ENCODE peak calls at places on chromosomes 3 and 15, in seven cellular contexts. Z is HS-27A; J is epithelial cell of esophagus; M is COR-L47; E is CD4-positive, alpha-beta memory T cell; H is SK-N-DZ; K is GM12891. Q is an unnamed sample.

GRCh38 chr3:112773864-112774263 is 72.8 kb downstream of the CD200R1L start:
- DNase-seq in Z (no peak), J (peak; percentile 72), M (peak; percentile 37), E (peak; percentile 48), H (no peak), K (no peak), Q (no peak)

GRCh38 chr3:178777718-178778411 is 241.6 kb downstream of the KCNMB2 start:
- DNase-seq in Z (peak; percentile 17), J (peak; percentile 96), M (peak; percentile 6), E (no peak), H (no peak), K (no peak), Q (no peak)

GRCh38 chr3:56758539-56758981 is 43.2 kb downstream of the ARHGEF3 start:
- DNase-seq in Z (peak; percentile 11), J (peak; percentile 77), M (no peak), E (peak; percentile 14), H (peak; percentile 15), K (peak; percentile 42), Q (no peak)

GRCh38 chr15:101024111-101024695 is 105.0 kb downstream of the LRRK1 start:
- DNase-seq in Z (no peak), J (no peak), M (no peak), E (no peak), H (no peak), K (no peak), Q (peak; percentile 91)

GRCh38 chr3:25597535-25598101 is 67.1 kb downstream of the TOP2B start:
- DNase-seq in Z (no peak), J (no peak), M (no peak), E (no peak), H (no peak), K (no peak), Q (no peak)

GRCh38 chr3:39788484-39788883 is 20.9 kb upstream of the MYRIP start:
- DNase-seq in Z (no peak), J (no peak), M (no peak), E (no peak), H (no peak), K (no peak), Q (no peak)

GRCh38 chr15:72491768-72492167 is 17.6 kb downstream of the ARIH1 start:
- DNase-seq in Z (no peak), J (peak; percentile 82), M (no peak), E (no peak), H (no peak), K (no peak), Q (no peak)

GRCh38 chr3:13393427-13394360 is 26.4 kb downstream of the NUP210 start:
- DNase-seq in Z (no peak), J (no peak), M (no peak), E (no peak), H (no peak), K (no peak), Q (no peak)

GRCh38 chr15:63371297-63371918 is 10.2 kb downstream of the CA12 start:
- DNase-seq in Z (no peak), J (peak; percentile 90), M (no peak), E (no peak), H (no peak), K (no peak), Q (no peak)

GRCh38 chr3:185971579-185971978 is 33.8 kb upstream of the TRA2B start:
- DNase-seq in Z (no peak), J (no peak), M (no peak), E (no peak), H (no peak), K (no peak), Q (no peak)

GRCh38 chr3:16124636-16125035 is 49.8 kb upstream of the GALNT15 start:
- DNase-seq in Z (peak; percentile 91), J (peak; percentile 92), M (no peak), E (no peak), H (no peak), K (no peak), Q (no peak)

GRCh38 chr3:126442099-126442848 is 33.4 kb downstream of the ZXDC start:
- DNase-seq in Z (no peak), J (no peak), M (no peak), E (no peak), H (no peak), K (no peak), Q (no peak)